ENCODE peak calls at places on chromosomes 4 and X, in nine cellular contexts. P is fibroblast of pulmonary artery; K is posterior vena cava; O is stimulated activated naive B cell treated with anti-CD40 and anti-IgM and Interleukin-4, amounts not matched to agents 10 μg/mL and 1 μg/mL and 100 μg/mL, for 72 hours; T is CD8-positive, alpha-beta memory T cell; V is SW 1271; E is GM18507; N is stimulated activated CD4-positive, alpha-beta T cell treated with anti-CD3 and anti-CD28 coated beads, Interleukin-4, amount 100 ng/mL, for 4 hours; L is right lobe of liver. A is an unnamed sample.

GRCh38 chr4:164313899-164314298 is 440.0 kb upstream of the SMIM31 start:
- DNase-seq in N (no peak), V (no peak), P (no peak), O (no peak), K (no peak), T (no peak), L (no peak), E (no peak), A (no peak)

GRCh38 chr4:147160908-147161513 is 215.3 kb upstream of the TTC29 start:
- DNase-seq in K (no peak), L (no peak), N (no peak), E (peak), P (peak), T (no peak), V (peak), O (no peak), A (no peak)

GRCh38 chr4:145507636-145508035 is 26.0 kb downstream of the SMAD1 start:
- DNase-seq in E (no peak), O (no peak), N (no peak), L (no peak), K (no peak), V (peak), T (no peak), P (peak), A (no peak)

GRCh38 chr4:110618091-110619000 is 4.5 kb downstream of the PITX2 start:
- DNase-seq in O (no peak), N (no peak), T (no peak), P (no peak), K (no peak), E (no peak), L (no peak), V (no peak), A (no peak)

GRCh38 chr4:75830906-75831305 is 71.3 kb downstream of the PPEF2 start:
- DNase-seq in L (no peak), O (no peak), N (no peak), K (no peak), T (no peak), V (no peak), P (peak), E (no peak), A (no peak)

GRCh38 chr4:47287735-47288134 is 175.8 kb downstream of the COMMD8 start:
- DNase-seq in P (peak), K (no peak), L (no peak), T (no peak), V (no peak), E (no peak), O (no peak), N (no peak), A (no peak)

GRCh38 chr4:124483043-124483906 is 229.3 kb downstream of the ANKRD50 start:
- DNase-seq in K (no peak), V (no peak), P (peak), O (no peak), T (no peak), E (no peak), N (no peak), L (no peak), A (no peak)

GRCh38 chr4:6996481-6996880 is 46.7 kb upstream of the TADA2B start:
- DNase-seq in P (no peak), V (no peak), O (no peak), K (no peak), N (no peak), T (no peak), E (no peak), L (no peak), A (no peak)

GRCh38 chrX:68304602-68305001 is 128.7 kb downstream of the OPHN1 start:
- DNase-seq in K (no peak), T (no peak), V (no peak), E (no peak), O (no peak), N (no peak), P (no peak), L (no peak), A (no peak)

GRCh38 chrX:74551934-74552333 is 62.5 kb downstream of the RLIM start:
- DNase-seq in V (no peak), T (no peak), N (no peak), E (no peak), K (no peak), L (no peak), P (no peak), O (no peak), A (no peak)

GRCh38 chr4:165294907-165295306 is 32.6 kb upstream of the MSMO1 start:
- DNase-seq in P (no peak), L (no peak), E (no peak), T (no peak), N (no peak), K (no peak), V (no peak), O (peak), A (peak)

GRCh38 chr4:79552311-79552710 is 144.3 kb upstream of the GK2 start:
- DNase-seq in K (no peak), V (no peak), L (no peak), P (no peak), T (no peak), N (no peak), O (no peak), E (no peak), A (no peak)

GRCh38 chr4:95531141-95531540 is 17.6 kb downstream of the UNC5C start:
- DNase-seq in P (no peak), L (no peak), N (no peak), O (no peak), E (no peak), T (no peak), K (no peak), V (no peak), A (no peak)

GRCh38 chr4:148355442-148356123 is 86.6 kb downstream of the NR3C2 start:
- DNase-seq in T (no peak), K (no peak), V (no peak), N (no peak), E (no peak), P (no peak), L (no peak), O (no peak), A (peak)

GRCh38 chr4:8507624-8508023 is 67.0 kb downstream of the TRMT44 start:
- DNase-seq in E (no peak), O (no peak), T (no peak), V (no peak), L (no peak), N (no peak), P (no peak), K (peak), A (peak)

A was measured in spleen.